ENCODE peak calls at places on chromosomes 16 and 17, in ten cellular contexts. Z, C, Y, J, E, B, O, P, W and H are unnamed samples.

GRCh38 chr16:72985148-72985882 is 62.6 kb downstream of the ZFHX3 start:
- DNase-seq in Z (peak), C (no peak), Y (peak), J (peak), E (no peak), B (peak), O (no peak), P (peak), W (peak), H (peak)

GRCh38 chr17:41648411-41649195 is 24.2 kb upstream of the KRT17 start:
- DNase-seq in Z (peak), C (peak), Y (peak), J (no peak), E (peak), B (peak), O (peak), P (peak), W (peak), H (peak)

GRCh38 chr17:75088465-75088895 is 726 bp downstream of the SLC16A5 start:
- DNase-seq in Z (no peak), C (no peak), Y (no peak), J (no peak), E (no peak), B (no peak), O (no peak), P (no peak), W (no peak), H (no peak)

GRCh38 chr17:42183741-42184711 is 1.2 kb downstream of the HCRT start:
- DNase-seq in Z (peak), C (no peak), Y (peak), J (no peak), E (peak), B (peak), O (peak), P (no peak), W (peak), H (peak)

GRCh38 chr17:69287168-69287567 is 39.8 kb downstream of the ABCA5 start:
- DNase-seq in Z (no peak), C (no peak), Y (no peak), J (no peak), E (no peak), B (peak), O (no peak), P (peak), W (no peak), H (peak)

GRCh38 chr17:50945779-50946222 is 79.6 kb upstream of the TOB1 start:
- DNase-seq in Z (peak), C (no peak), Y (no peak), J (no peak), E (no peak), B (no peak), O (no peak), P (no peak), W (no peak), H (no peak)

GRCh38 chr17:11986939-11987329 is 10.3 kb downstream of the ZNF18 start:
- DNase-seq in Z (no peak), C (no peak), Y (no peak), J (no peak), E (peak), B (peak), O (no peak), P (peak), W (no peak), H (peak)

GRCh38 chr16:89575247-89576172 is at the start of gene CPNE7:
- DNase-seq in Z (no peak), C (no peak), Y (no peak), J (no peak), E (peak), B (peak), O (no peak), P (no peak), W (no peak), H (no peak)

GRCh38 chr16:77227745-77228144 is 28.5 kb downstream of the SYCE1L start:
- DNase-seq in Z (no peak), C (no peak), Y (no peak), J (no peak), E (no peak), B (no peak), O (no peak), P (no peak), W (no peak), H (no peak)

GRCh38 chr16:57720142-57720575 is 15.4 kb upstream of the KATNB1 start:
- DNase-seq in Z (no peak), C (no peak), Y (no peak), J (peak), E (peak), B (peak), O (peak), P (peak), W (no peak), H (peak)

GRCh38 chr17:49575524-49576120 is at the start of gene NXPH3:
- DNase-seq in Z (peak), C (no peak), Y (peak), J (no peak), E (peak), B (no peak), O (peak), P (peak), W (peak), H (no peak)

DNA sequence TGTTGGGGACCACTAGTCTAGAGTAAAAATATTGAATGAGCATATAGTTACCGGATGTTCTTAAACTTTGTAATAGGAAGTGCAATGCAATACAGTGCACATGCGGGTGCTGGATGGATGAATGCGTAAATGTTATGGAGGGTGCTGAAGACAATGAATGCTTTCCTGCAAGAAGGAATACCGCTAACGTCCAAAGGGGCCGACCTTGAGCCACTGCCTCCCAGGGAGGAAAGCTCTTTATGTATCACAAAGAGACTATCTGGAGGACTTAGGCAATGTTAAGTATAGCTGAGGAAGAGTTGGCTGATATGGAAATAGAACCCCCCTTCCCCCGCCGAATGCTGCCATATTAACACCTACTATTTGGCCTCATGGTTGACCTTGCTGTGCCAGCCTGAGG is 27.5 kb upstream of the SHCBP1 start:
- DNase-seq in Z (no peak), C (no peak), Y (no peak), J (no peak), E (no peak), B (no peak), O (no peak), P (no peak), W (no peak), H (no peak)
- TF ChIP-seq CTCF in Z (no peak), C (no peak), Y (no peak), J (no peak), E (no peak), B (no peak), O (no peak), P (no peak), W (no peak), H (peak)

DNA sequence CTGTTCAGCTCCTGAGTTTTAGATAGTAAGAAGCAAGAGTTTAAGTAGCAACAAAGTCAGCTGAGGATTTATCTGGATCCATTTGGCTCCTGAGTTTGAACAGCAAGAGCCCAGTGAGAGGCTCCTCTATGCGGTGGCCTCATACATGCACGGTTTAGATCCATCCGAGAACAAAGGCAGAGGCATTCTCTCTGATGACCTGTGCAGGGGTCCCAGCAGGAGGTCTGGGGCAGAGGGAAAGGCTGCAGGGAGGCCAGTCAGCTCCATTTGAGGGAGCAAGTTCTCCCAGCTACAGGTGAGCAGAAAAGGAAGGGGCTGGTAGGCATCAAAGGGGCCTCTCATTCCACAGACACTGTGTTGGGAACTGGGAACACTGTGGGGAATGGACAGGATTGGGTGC is 16.5 kb downstream of the PITPNM3 start:
- DNase-seq in Z (peak), C (no peak), Y (no peak), J (no peak), E (no peak), B (no peak), O (no peak), P (no peak), W (no peak), H (no peak)
- TF ChIP-seq CTCF in Z (no peak), C (no peak), Y (no peak), J (no peak), E (no peak), B (no peak), O (no peak), P (no peak), W (no peak), H (no peak)

GRCh38 chr16:51818342-51818944 is 667.4 kb upstream of the SALL1 start:
- DNase-seq in Z (no peak), C (no peak), Y (no peak), J (no peak), E (no peak), B (peak), O (no peak), P (peak), W (no peak), H (peak)

GRCh38 chr16:51822471-51822870 is 671.4 kb upstream of the SALL1 start:
- DNase-seq in Z (no peak), C (no peak), Y (no peak), J (no peak), E (no peak), B (no peak), O (no peak), P (no peak), W (no peak), H (no peak)

GRCh38 chr16:51825740-51826139 is 674.7 kb upstream of the SALL1 start:
- DNase-seq in Z (no peak), C (no peak), Y (no peak), J (no peak), E (no peak), B (no peak), O (no peak), P (no peak), W (no peak), H (no peak)

GRCh38 chr16:51820176-51820575 is 669.1 kb upstream of the SALL1 start:
- DNase-seq in Z (no peak), C (no peak), Y (no peak), J (no peak), E (no peak), B (no peak), O (no peak), P (no peak), W (no peak), H (no peak)

DNA sequence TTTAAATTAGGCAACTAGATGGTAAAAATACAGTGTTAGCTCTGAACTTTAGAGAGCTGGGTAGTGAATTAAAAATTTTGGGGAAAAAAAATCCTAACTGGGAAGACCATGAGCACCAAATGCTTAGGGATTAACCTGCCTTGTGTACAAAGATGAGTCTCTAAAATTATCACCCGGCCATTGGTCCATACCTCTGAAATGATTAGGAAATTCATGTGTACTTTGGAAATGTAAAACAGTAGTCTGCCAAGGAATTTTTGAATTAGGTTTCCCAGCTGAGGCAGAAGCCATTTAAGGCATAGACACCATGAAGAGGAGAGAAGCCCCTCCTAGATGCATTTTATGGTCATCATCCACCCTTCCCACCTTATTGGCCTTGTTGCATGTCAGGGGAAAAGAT is 670.5 kb upstream of the SALL1 start:
- DNase-seq in Z (no peak), C (no peak), Y (no peak), J (no peak), E (no peak), B (no peak), O (no peak), P (no peak), W (no peak), H (no peak)
- TF ChIP-seq CTCF in Z (no peak), C (no peak), Y (no peak), J (no peak), E (no peak), B (no peak), O (no peak), P (no peak), W (no peak), H (no peak)

GRCh38 chr17:57440522-57441269 is 184.4 kb downstream of the MSI2 start:
- DNase-seq in Z (peak), C (peak), Y (peak), J (no peak), E (peak), B (peak), O (peak), P (peak), W (peak), H (peak)
- TF ChIP-seq CTCF in Z (no peak), C (no peak), Y (no peak), J (no peak), E (peak), B (peak), O (peak), P (peak), W (no peak), H (no peak)

GRCh38 chr17:76593338-76593737 is 7.7 kb upstream of the ST6GALNAC2 start:
- DNase-seq in Z (no peak), C (no peak), Y (no peak), J (no peak), E (no peak), B (no peak), O (no peak), P (peak), W (no peak), H (peak)
- TF ChIP-seq CTCF in Z (no peak), C (no peak), Y (no peak), J (peak), E (no peak), B (no peak), O (no peak), P (peak), W (no peak), H (peak)

DNA sequence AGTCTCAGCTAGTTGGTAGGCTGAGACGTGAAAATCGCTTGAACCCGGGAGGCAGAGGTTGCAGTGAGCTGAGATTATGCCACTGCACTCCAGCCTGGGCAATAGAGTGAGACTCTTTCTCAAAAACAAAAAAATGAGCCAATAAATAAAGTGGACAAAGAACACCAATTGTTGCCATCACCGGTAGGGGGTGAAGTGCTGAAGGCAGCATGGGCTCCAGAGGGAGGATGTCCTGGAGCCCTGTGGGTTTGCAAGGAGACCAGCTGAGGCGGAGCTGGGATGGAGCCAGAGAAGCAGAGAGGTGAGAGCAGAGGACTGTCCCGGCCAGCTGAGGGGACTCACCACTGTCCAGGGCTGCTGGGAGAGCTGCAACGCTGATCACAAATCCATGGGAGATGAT is 13.8 kb downstream of the CHST6 start:
- DNase-seq in Z (no peak), C (no peak), Y (no peak), J (no peak), E (peak), B (no peak), O (no peak), P (no peak), W (no peak), H (no peak)
- TF ChIP-seq CTCF in Z (no peak), C (no peak), Y (no peak), J (no peak), E (peak), B (no peak), O (no peak), P (peak), W (no peak), H (peak)

GRCh38 chr17:37432671-37433070 is 26.0 kb downstream of the TADA2A start:
- DNase-seq in Z (no peak), C (no peak), Y (no peak), J (no peak), E (no peak), B (no peak), O (no peak), P (no peak), W (no peak), H (no peak)
- TF ChIP-seq CTCF in Z (no peak), C (no peak), Y (no peak), J (no peak), E (no peak), B (no peak), O (no peak), P (no peak), W (no peak), H (no peak)

GRCh38 chr16:4184038-4184702 is 57.7 kb downstream of the SRL start:
- DNase-seq in Z (no peak), C (no peak), Y (no peak), J (no peak), E (no peak), B (no peak), O (no peak), P (no peak), W (no peak), H (no peak)

GRCh38 chr16:4182581-4183257 is 59.2 kb downstream of the SRL start:
- DNase-seq in Z (no peak), C (no peak), Y (no peak), J (no peak), E (no peak), B (no peak), O (no peak), P (no peak), W (no peak), H (no peak)

GRCh38 chr16:4180511-4180910 is 61.4 kb downstream of the SRL start:
- DNase-seq in Z (no peak), C (no peak), Y (no peak), J (no peak), E (no peak), B (no peak), O (no peak), P (no peak), W (no peak), H (no peak)

GRCh38 chr16:4179763-4180260 is 62.1 kb downstream of the SRL start:
- DNase-seq in Z (no peak), C (no peak), Y (no peak), J (no peak), E (no peak), B (no peak), O (no peak), P (no peak), W (no peak), H (no peak)

GRCh38 chr16:4183258-4184037 is 58.4 kb downstream of the SRL start:
- DNase-seq in Z (peak), C (peak), Y (peak), J (peak), E (peak), B (peak), O (peak), P (peak), W (peak), H (peak)
- TF ChIP-seq CTCF in Z (no peak), C (peak), Y (no peak), J (no peak), E (no peak), B (no peak), O (no peak), P (no peak), W (no peak), H (peak)